ENCODE peak calls at places on chromosomes 6 and 20, in seven cellular contexts. F is ACHN; A is HFFc6; O is esophagus muscularis mucosa; T is activated CD4-positive, alpha-beta T cell treated with anti-CD3 and anti-CD28 coated beads, Interleukin-2, amount 50 U/mL, for 1 hour; C is lower leg skin; K is tibial artery. E is an unnamed sample.

GRCh38 chr6:30541515-30542403 is 14.5 kb downstream of the GNL1 start:
- DNase-seq in F (peak), A (peak), O (peak), T (peak), C (peak), K (peak), E (peak)

GRCh38 chr6:10146723-10147451 is 268.0 kb downstream of the TFAP2A start:
- DNase-seq in F (peak), A (peak), O (no peak), T (no peak), C (peak), K (no peak), E (peak)

GRCh38 chr6:46655803-46656202 is 3.0 kb downstream of the SLC25A27 start:
- DNase-seq in F (peak), A (no peak), O (no peak), T (no peak), C (no peak), K (no peak), E (peak)

GRCh38 chr6:167711784-167712183 is 114.9 kb upstream of the AFDN start:
- DNase-seq in F (no peak), A (no peak), O (no peak), T (no peak), C (no peak), K (no peak), E (no peak)

GRCh38 chr6:153001767-153002612 is 519 bp downstream of the MTRF1L start:
- DNase-seq in F (peak), A (no peak), O (no peak), T (no peak), C (no peak), K (no peak), E (peak)

GRCh38 chr20:19761853-19762252 is 3.8 kb downstream of the RIN2 start:
- DNase-seq in F (no peak), A (no peak), O (no peak), T (no peak), C (peak), K (no peak), E (no peak)

GRCh38 chr6:69917834-69918233 is 51.5 kb downstream of the COL19A1 start:
- DNase-seq in F (peak), A (no peak), O (no peak), T (no peak), C (no peak), K (no peak), E (no peak)

GRCh38 chr6:10154251-10154650 is 260.6 kb downstream of the TFAP2A start:
- DNase-seq in F (no peak), A (no peak), O (no peak), T (no peak), C (no peak), K (no peak), E (no peak)

GRCh38 chr6:126076992-126077664 is 90.8 kb downstream of the TRMT11 start:
- DNase-seq in F (no peak), A (no peak), O (peak), T (no peak), C (no peak), K (peak), E (no peak)

GRCh38 chr6:155397172-155397705 is 58.4 kb downstream of the NOX3 start:
- DNase-seq in F (no peak), A (no peak), O (no peak), T (no peak), C (no peak), K (no peak), E (no peak)

GRCh38 chr6:220736-221475 is 71.4 kb upstream of the DUSP22 start:
- DNase-seq in F (no peak), A (no peak), O (no peak), T (no peak), C (peak), K (no peak), E (no peak)

GRCh38 chr20:23868321-23868720 is 11.2 kb downstream of the CST5 start:
- DNase-seq in F (no peak), A (no peak), O (no peak), T (no peak), C (no peak), K (no peak), E (no peak)

GRCh38 chr6:109687271-109687721 is 3.7 kb downstream of the AK9 start:
- DNase-seq in F (peak), A (peak), O (no peak), T (no peak), C (no peak), K (peak), E (no peak)

GRCh38 chr6:134676307-134677281 is 273.3 kb downstream of the ALDH8A1 start:
- DNase-seq in F (peak), A (no peak), O (no peak), T (no peak), C (no peak), K (no peak), E (peak)

GRCh38 chr6:101761124-101761601 is 367.7 kb downstream of the GRIK2 start:
- DNase-seq in F (no peak), A (peak), O (no peak), T (no peak), C (no peak), K (peak), E (no peak)

GRCh38 chr20:59828478-59829414 is 104.7 kb downstream of the SYCP2 start:
- DNase-seq in F (no peak), A (no peak), O (peak), T (no peak), C (peak), K (no peak), E (no peak)

GRCh38 chr20:3934628-3935027 is 45.4 kb downstream of the PANK2 start:
- DNase-seq in F (no peak), A (peak), O (no peak), T (no peak), C (no peak), K (no peak), E (no peak)

GRCh38 chr6:130099119-130099518 is 80.7 kb downstream of the L3MBTL3 start:
- DNase-seq in F (no peak), A (no peak), O (no peak), T (no peak), C (no peak), K (no peak), E (no peak)

GRCh38 chr6:27863962-27864905 is 48.0 kb downstream of the OR2B2 start:
- DNase-seq in F (no peak), A (no peak), O (no peak), T (no peak), C (no peak), K (no peak), E (peak)

GRCh38 chr20:34083137-34083536 is 28.9 kb downstream of the EIF2S2 start:
- DNase-seq in F (no peak), A (peak), O (no peak), T (no peak), C (peak), K (peak), E (peak)

GRCh38 chr6:167255918-167256553 is 35.1 kb upstream of the UNC93A start:
- DNase-seq in F (no peak), A (no peak), O (no peak), T (no peak), C (no peak), K (no peak), E (no peak)